ENCODE peak calls at places on chromosome 20, in nine cellular contexts. H is nephron progenitor cell; T is uterus; M is CD4-positive, alpha-beta T cell; E is astrocyte of the cerebellum; I is psoas muscle; C is tibial nerve; Y is coronary artery; J is AG09309. S is an unnamed sample.
A peak's percentile ranks its signal among the peaks of the same experiment; 100 is the strongest.

GRCh38 chr20:39699331-39699730 is 737.2 kb downstream of the DHX35 start:
- DNase-seq in I (no peak), M (no peak), Y (no peak), J (no peak), H (no peak), E (no peak), T (no peak), C (no peak), S (no peak)

GRCh38 chr20:35467339-35468224 is 12.2 kb downstream of the CEP250 start:
- DNase-seq in H (peak; percentile 68), J (peak; percentile 21), I (peak; percentile 65), Y (no peak), E (no peak), M (no peak), C (no peak), T (peak; percentile 65), S (no peak)

GRCh38 chr20:32158943-32159660 is 48.4 kb downstream of the PLAGL2 start:
- DNase-seq in H (no peak), Y (peak; percentile 31), T (no peak), J (no peak), E (no peak), M (no peak), I (no peak), C (no peak), S (no peak)

GRCh38 chr20:48656661-48657211 is 171.1 kb downstream of the PREX1 start:
- DNase-seq in M (no peak), T (no peak), I (no peak), E (no peak), C (no peak), J (no peak), H (peak; percentile 38), Y (no peak), S (no peak)

GRCh38 chr20:3203315-3204123 is 963 bp downstream of the DDRGK1 start:
- DNase-seq in E (no peak), H (no peak), T (no peak), Y (no peak), J (no peak), M (peak; percentile 22), C (no peak), I (no peak), S (no peak)

GRCh38 chr20:42678895-42679294 is 510.8 kb downstream of the PTPRT start:
- DNase-seq in C (no peak), I (no peak), T (no peak), H (no peak), J (no peak), Y (no peak), E (no peak), M (no peak), S (no peak)

GRCh38 chr20:50433001-50433400 is 77.2 kb upstream of the PTPN1 start:
- DNase-seq in Y (no peak), C (no peak), M (no peak), H (no peak), J (no peak), I (no peak), E (no peak), T (no peak), S (no peak)

GRCh38 chr20:13580725-13581124 is 58.0 kb downstream of the TASP1 start:
- DNase-seq in M (no peak), Y (no peak), T (no peak), I (no peak), J (no peak), E (no peak), H (no peak), C (no peak), S (no peak)

GRCh38 chr20:37803476-37804307 is 99.2 kb upstream of the VSTM2L start:
- DNase-seq in I (no peak), J (no peak), E (no peak), Y (no peak), C (no peak), T (no peak), H (peak; percentile 60), M (no peak), S (no peak)

GRCh38 chr20:46117704-46118467 is at the start of gene CD40:
- DNase-seq in C (peak; percentile 84), H (peak; percentile 84), I (peak; percentile 94), M (peak; percentile 60), Y (peak; percentile 89), J (no peak), E (peak; percentile 11), T (peak; percentile 91), S (peak; percentile 14)

GRCh38 chr20:11979306-11980128 is 61.8 kb downstream of the BTBD3 start:
- DNase-seq in M (no peak), E (no peak), Y (no peak), J (no peak), I (no peak), T (no peak), H (no peak), C (no peak), S (no peak)

GRCh38 chr20:52031574-52032303 is 159.8 kb downstream of the ZFP64 start:
- DNase-seq in I (no peak), E (peak; percentile 65), H (peak; percentile 20), J (peak; percentile 75), C (no peak), Y (no peak), M (no peak), T (no peak), S (peak; percentile 76)

GRCh38 chr20:22411568-22412450 is 172.6 kb downstream of the FOXA2 start:
- DNase-seq in T (no peak), I (peak; percentile 56), H (no peak), M (no peak), Y (no peak), C (peak; percentile 13), J (peak; percentile 37), E (peak; percentile 84), S (no peak)

GRCh38 chr20:607476-607875 is 2.6 kb downstream of the TCF15 start:
- DNase-seq in M (no peak), J (no peak), Y (no peak), E (no peak), H (no peak), I (no peak), C (no peak), T (no peak), S (no peak)

GRCh38 chr20:1103751-1104150 is 14.7 kb upstream of the PSMF1 start:
- DNase-seq in C (no peak), E (no peak), T (no peak), H (no peak), I (no peak), J (no peak), M (no peak), Y (no peak), S (no peak)

GRCh38 chr20:58209652-58210397 is 18.6 kb downstream of the ANKRD60 start:
- DNase-seq in C (peak; percentile 83), I (peak; percentile 91), Y (peak; percentile 86), M (peak; percentile 87), E (peak; percentile 34), J (no peak), H (peak; percentile 97), T (peak; percentile 77), S (no peak)
- TF ChIP-seq CTCF in C (peak; percentile 100), I (peak; percentile 100), Y (peak; percentile 100), M (peak; percentile 100), E (peak; percentile 100), J (peak; percentile 100), H (peak; percentile 100), T (peak; percentile 100), S (peak; percentile 100)

GRCh38 chr20:24730750-24731149 is 218.3 kb upstream of the CST7 start:
- DNase-seq in Y (no peak), M (no peak), C (no peak), H (no peak), I (no peak), E (no peak), T (no peak), J (no peak), S (no peak)
- TF ChIP-seq CTCF in Y (no peak), M (no peak), C (no peak), H (no peak), I (no peak), E (no peak), T (no peak), J (no peak), S (no peak)

DNA sequence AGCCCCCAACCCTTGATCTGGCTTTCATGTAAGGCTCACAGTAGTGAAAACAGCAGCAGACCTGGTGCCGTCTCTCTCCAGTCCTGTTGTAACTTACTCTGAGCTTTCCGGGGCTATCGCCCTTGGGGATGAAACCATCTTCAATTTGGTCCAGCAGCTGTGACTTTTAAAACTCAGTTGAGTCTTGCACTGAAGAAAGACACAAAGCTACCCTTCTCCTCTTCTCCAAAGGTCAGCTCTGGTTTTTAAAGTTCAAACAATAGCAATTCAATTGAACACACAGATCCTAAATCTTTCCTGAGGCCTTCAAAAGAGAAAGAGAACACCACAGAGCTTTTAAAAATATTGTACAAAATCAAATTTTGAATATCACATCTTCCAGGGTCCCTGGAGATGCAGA is 83.5 kb downstream of the SNX5 start:
- DNase-seq in T (no peak), C (no peak), E (no peak), M (no peak), Y (no peak), I (no peak), H (no peak), J (no peak), S (no peak)
- TF ChIP-seq CTCF in T (no peak), C (no peak), E (no peak), M (no peak), Y (no peak), I (no peak), H (no peak), J (no peak), S (no peak)

GRCh38 chr20:59403962-59404314 is 103.5 kb downstream of the EDN3 start:
- DNase-seq in M (no peak), I (no peak), H (no peak), E (no peak), J (no peak), C (no peak), Y (no peak), T (no peak), S (no peak)

GRCh38 chr20:59404749-59405148 is 104.3 kb downstream of the EDN3 start:
- DNase-seq in I (no peak), T (no peak), H (no peak), E (no peak), Y (no peak), C (no peak), M (no peak), J (no peak), S (no peak)

GRCh38 chr20:59400666-59401065 is 100.3 kb downstream of the EDN3 start:
- DNase-seq in E (no peak), C (no peak), T (no peak), J (no peak), M (peak; percentile 16), H (no peak), Y (no peak), I (no peak), S (no peak)

GRCh38 chr20:59403261-59403961 is 103.0 kb downstream of the EDN3 start:
- DNase-seq in M (peak; percentile 72), Y (no peak), C (peak; percentile 38), J (no peak), I (peak; percentile 69), E (no peak), T (no peak), H (peak; percentile 95), S (no peak)

GRCh38 chr20:59402697-59403096 is 102.3 kb downstream of the EDN3 start:
- DNase-seq in H (no peak), C (no peak), J (no peak), M (no peak), Y (no peak), T (no peak), E (no peak), I (no peak), S (no peak)
- TF ChIP-seq CTCF in H (no peak), C (no peak), J (no peak), M (no peak), Y (no peak), T (no peak), E (no peak), I (no peak), S (no peak)

S was measured in BJ.